ENCODE peak calls at places on chromosomes 16 and 17, in eight cellular contexts. L is mucosa of gallbladder; M is stimulated activated naive CD8-positive, alpha-beta T cell treated with anti-CD3 and anti-CD28 coated beads, Interleukin-15, Interleukin-2, amounts not matched to agents 100 U/mL and 50 U/mL, for 24 hours; I is COR-L47; X is upper lobe of left lung; B is hepatocyte; A is sigmoid colon; Q is GM10248. O is an unnamed sample.

GRCh38 chr17:28675980-28676379 is 14.0 kb downstream of the SUPT6H start:
- DNase-seq in L (no peak), B (peak), Q (no peak), X (no peak), A (no peak), M (no peak), I (no peak), O (no peak)

GRCh38 chr17:60327122-60327869 is 64.6 kb downstream of the USP32 start:
- DNase-seq in L (no peak), A (no peak), I (no peak), B (no peak), X (peak), M (no peak), Q (no peak), O (no peak)

GRCh38 chr16:51374346-51374745 is 223.3 kb upstream of the SALL1 start:
- DNase-seq in A (no peak), L (no peak), I (no peak), M (no peak), X (no peak), B (no peak), Q (no peak), O (no peak)

GRCh38 chr17:4340914-4341615 is 25.4 kb downstream of the UBE2G1 start:
- DNase-seq in B (no peak), L (no peak), X (no peak), I (no peak), M (no peak), Q (peak), A (no peak), O (no peak)

GRCh38 chr17:61584866-61585265 is 6.2 kb downstream of the NACA2 start:
- DNase-seq in Q (no peak), M (no peak), B (no peak), L (no peak), I (no peak), A (no peak), X (no peak), O (no peak)

GRCh38 chr16:4367393-4367856 is 4.2 kb upstream of the VASN start:
- DNase-seq in X (no peak), Q (no peak), L (no peak), M (no peak), I (no peak), B (no peak), A (no peak), O (no peak)

GRCh38 chr16:89931305-89931896 is 8.3 kb downstream of the TUBB3 start:
- DNase-seq in X (no peak), Q (no peak), A (no peak), B (no peak), M (no peak), L (no peak), I (no peak), O (no peak)

GRCh38 chr17:81314410-81315169 is 19.5 kb upstream of the SLC38A10 start:
- DNase-seq in Q (no peak), A (no peak), L (no peak), I (no peak), M (no peak), X (peak), B (no peak), O (no peak)

GRCh38 chr16:29662729-29663019 is 373 bp upstream of the SPN start:
- DNase-seq in I (no peak), Q (peak), L (no peak), X (no peak), A (no peak), M (peak), B (no peak), O (no peak)

GRCh38 chr16:57810197-57811024 is 8.1 kb upstream of the KIFC3 start:
- DNase-seq in M (peak), Q (peak), L (peak), A (peak), I (peak), B (peak), X (peak), O (peak)